ENCODE peak calls at places on chromosome 11, in four cellular contexts. One of them, this sample, is unnamed.

GRCh38 chr11:10900686-10901415 is 43.0 kb upstream of the ZBED5 start:
- DNase-seq in K562: peak
- DNase-seq in HepG2: no peak
- DNase-seq in GM12878: no peak
- DNase-seq in this sample: no peak

GRCh38 chr11:118699508-118700220 is 20.2 kb upstream of the TREH start:
- DNase-seq in K562: no peak
- DNase-seq in HepG2: peak
- DNase-seq in GM12878: no peak
- DNase-seq in this sample: no peak

GRCh38 chr11:10592331-10592730 is 23.9 kb upstream of the LYVE1 start:
- DNase-seq in K562: no peak
- DNase-seq in HepG2: no peak
- DNase-seq in GM12878: no peak
- DNase-seq in this sample: no peak

GRCh38 chr11:116793476-116794096 is 1.9 kb upstream of the APOA5 start:
- DNase-seq in K562: no peak
- DNase-seq in HepG2: no peak
- DNase-seq in GM12878: no peak
- DNase-seq in this sample: no peak

GRCh38 chr11:66970808-66971442 is 4.2 kb upstream of the C11orf86 start:
- DNase-seq in K562: peak
- DNase-seq in HepG2: peak
- DNase-seq in GM12878: no peak
- DNase-seq in this sample: no peak

GRCh38 chr11:44143987-44144909 is 48.8 kb downstream of the EXT2 start:
- DNase-seq in K562: peak
- DNase-seq in HepG2: no peak
- DNase-seq in GM12878: no peak
- DNase-seq in this sample: no peak

GRCh38 chr11:33379931-33380330 is 122.8 kb downstream of the HIPK3 start:
- DNase-seq in K562: no peak
- DNase-seq in HepG2: no peak
- DNase-seq in GM12878: no peak
- DNase-seq in this sample: no peak

GRCh38 chr11:128484172-128484571 is 103.2 kb downstream of the ETS1 start:
- DNase-seq in K562: peak
- DNase-seq in HepG2: no peak
- DNase-seq in GM12878: no peak
- DNase-seq in this sample: no peak

GRCh38 chr11:39435641-39436040 is 2023.8 kb downstream of the LRRC4C start:
- DNase-seq in K562: no peak
- DNase-seq in HepG2: no peak
- DNase-seq in GM12878: no peak
- DNase-seq in this sample: no peak

GRCh38 chr11:125080531-125080911 is 17.4 kb downstream of the SLC37A2 start:
- DNase-seq in K562: no peak
- DNase-seq in HepG2: no peak
- DNase-seq in GM12878: no peak
- DNase-seq in this sample: no peak

GRCh38 chr11:8083088-8083395 is 2.0 kb downstream of the TUB start:
- DNase-seq in K562: no peak
- DNase-seq in HepG2: no peak
- DNase-seq in GM12878: no peak
- DNase-seq in this sample: no peak

GRCh38 chr11:19631657-19632325 is 80.8 kb upstream of the NAV2 start:
- DNase-seq in K562: no peak
- DNase-seq in HepG2: no peak
- DNase-seq in GM12878: no peak
- DNase-seq in this sample: no peak

GRCh38 chr11:47480762-47481161 is 31.8 kb upstream of the RAPSN start:
- DNase-seq in K562: no peak
- DNase-seq in HepG2: no peak
- DNase-seq in GM12878: no peak
- DNase-seq in this sample: no peak

GRCh38 chr11:92886243-92886905 is 83.1 kb upstream of the MTNR1B start:
- DNase-seq in K562: peak
- DNase-seq in HepG2: peak
- DNase-seq in GM12878: peak
- DNase-seq in this sample: peak

GRCh38 chr11:2140411-2141400 is 1.5 kb upstream of the IGF2 start:
- DNase-seq in K562: no peak
- DNase-seq in HepG2: no peak
- DNase-seq in GM12878: no peak
- DNase-seq in this sample: no peak

GRCh38 chr11:1862588-1863351 is 9.9 kb downstream of the LSP1 start:
- DNase-seq in K562: no peak
- DNase-seq in HepG2: no peak
- DNase-seq in GM12878: no peak
- DNase-seq in this sample: no peak

GRCh38 chr11:118923721-118924587 is 1.8 kb downstream of the BCL9L start:
- DNase-seq in K562: peak
- DNase-seq in HepG2: no peak
- DNase-seq in GM12878: no peak
- DNase-seq in this sample: no peak

GRCh38 chr11:28618426-28618825 is 510.2 kb downstream of the METTL15 start:
- DNase-seq in K562: no peak
- DNase-seq in HepG2: no peak
- DNase-seq in GM12878: no peak
- DNase-seq in this sample: no peak

GRCh38 chr11:617912-618682 is 2.3 kb upstream of the IRF7 start:
- DNase-seq in K562: no peak
- DNase-seq in HepG2: no peak
- DNase-seq in GM12878: no peak
- DNase-seq in this sample: no peak

GRCh38 chr11:35735903-35736302 is 73.3 kb downstream of the TRIM44 start:
- DNase-seq in K562: no peak
- DNase-seq in HepG2: no peak
- DNase-seq in GM12878: no peak
- DNase-seq in this sample: no peak

GRCh38 chr11:34426766-34427170 is 12.0 kb upstream of the CAT start:
- DNase-seq in K562: no peak
- DNase-seq in HepG2: no peak
- DNase-seq in GM12878: no peak
- DNase-seq in this sample: no peak

GRCh38 chr11:117986981-117987495 is 844 bp downstream of the IL10RA start:
- DNase-seq in K562: no peak
- DNase-seq in HepG2: no peak
- DNase-seq in GM12878: peak
- DNase-seq in this sample: no peak

GRCh38 chr11:134819026-134819425 is 407.0 kb upstream of the B3GAT1 start:
- DNase-seq in K562: peak
- DNase-seq in HepG2: no peak
- DNase-seq in GM12878: no peak
- DNase-seq in this sample: peak

GRCh38 chr11:65487467-65488272 is 11.2 kb upstream of the MALAT1 start:
- DNase-seq in K562: peak
- DNase-seq in HepG2: peak
- DNase-seq in GM12878: no peak
- DNase-seq in this sample: peak

GRCh38 chr11:122115520-122116343 is at the start of gene BLID:
- DNase-seq in K562: peak
- DNase-seq in HepG2: peak
- DNase-seq in GM12878: no peak
- DNase-seq in this sample: peak

GRCh38 chr11:101584651-101585050 is 844 bp upstream of the TRPC6 start:
- DNase-seq in K562: no peak
- DNase-seq in HepG2: no peak
- DNase-seq in GM12878: no peak
- DNase-seq in this sample: no peak

GRCh38 chr11:19931768-19932369 is 219.2 kb downstream of the NAV2 start:
- DNase-seq in K562: no peak
- DNase-seq in HepG2: no peak
- DNase-seq in GM12878: no peak
- DNase-seq in this sample: no peak

GRCh38 chr11:63804259-63804658 is 9.0 kb upstream of the SPINDOC start:
- DNase-seq in K562: no peak
- DNase-seq in HepG2: no peak
- DNase-seq in GM12878: no peak
- DNase-seq in this sample: no peak

GRCh38 chr11:112612283-112612849 is 348.9 kb upstream of the NCAM1 start:
- DNase-seq in K562: no peak
- DNase-seq in HepG2: no peak
- DNase-seq in GM12878: no peak
- DNase-seq in this sample: no peak
- TF ChIP-seq FOXK2 in K562: no peak
- TF ChIP-seq FOXK2 in HepG2: no peak
- TF ChIP-seq FOXK2 in GM12878: no peak
- TF ChIP-seq FOXK2 in this sample: no peak

DNA sequence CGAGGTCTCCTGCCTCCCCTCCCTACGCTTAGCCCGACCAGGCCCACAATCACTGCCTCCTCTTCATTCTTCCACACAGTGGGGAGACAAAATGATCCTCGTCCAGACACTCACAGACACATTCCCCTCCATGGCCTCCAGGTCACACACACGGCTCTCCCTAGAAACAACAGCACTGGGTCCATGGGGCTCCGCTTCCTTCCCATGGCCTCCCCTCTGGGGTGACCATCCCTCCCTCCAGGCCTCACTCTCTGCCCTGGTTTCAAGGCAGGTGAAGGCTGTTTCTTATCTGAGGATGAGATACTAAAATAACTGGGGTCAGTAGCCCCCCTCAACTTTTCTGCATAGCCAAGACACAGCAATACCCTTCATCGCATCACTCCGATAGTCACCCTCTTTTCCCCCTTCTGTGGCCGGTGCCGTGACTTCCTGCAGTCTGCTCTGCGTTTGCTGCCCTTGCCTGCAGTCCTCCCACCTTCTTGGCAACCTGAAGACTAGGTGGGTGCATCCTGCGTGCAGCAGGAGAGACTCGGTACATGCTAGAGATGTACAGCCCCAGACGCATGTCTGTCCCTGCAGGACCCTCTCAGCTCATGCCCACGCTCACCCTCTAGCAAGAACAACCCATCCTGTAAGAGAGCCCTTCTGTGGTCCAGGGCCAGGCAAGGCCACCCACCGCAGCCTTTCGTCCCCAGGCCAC is 55.8 kb downstream of the CD6 start:
- DNase-seq in K562: no peak
- DNase-seq in HepG2: no peak
- DNase-seq in GM12878: no peak
- DNase-seq in this sample: no peak
- TF ChIP-seq FOXK2 in K562: no peak
- TF ChIP-seq FOXK2 in HepG2: no peak
- TF ChIP-seq FOXK2 in GM12878: no peak
- TF ChIP-seq FOXK2 in this sample: no peak

GRCh38 chr11:15045209-15045608 is 28.2 kb upstream of the CALCB start:
- DNase-seq in K562: no peak
- DNase-seq in HepG2: no peak
- DNase-seq in GM12878: no peak
- DNase-seq in this sample: no peak
- TF ChIP-seq FOXK2 in K562: no peak
- TF ChIP-seq FOXK2 in HepG2: no peak
- TF ChIP-seq FOXK2 in GM12878: no peak
- TF ChIP-seq FOXK2 in this sample: no peak

GRCh38 chr11:68997124-68997994 is 15.7 kb downstream of the MRGPRF start:
- DNase-seq in K562: no peak
- DNase-seq in HepG2: no peak
- DNase-seq in GM12878: no peak
- DNase-seq in this sample: no peak
- TF ChIP-seq FOXK2 in K562: no peak
- TF ChIP-seq FOXK2 in HepG2: no peak
- TF ChIP-seq FOXK2 in GM12878: no peak
- TF ChIP-seq FOXK2 in this sample: no peak

GRCh38 chr11:76627541-76628082 is 42.9 kb downstream of the LRRC32 start:
- DNase-seq in K562: no peak
- DNase-seq in HepG2: no peak
- DNase-seq in GM12878: no peak
- DNase-seq in this sample: no peak
- TF ChIP-seq FOXK2 in K562: no peak
- TF ChIP-seq FOXK2 in HepG2: no peak
- TF ChIP-seq FOXK2 in GM12878: no peak
- TF ChIP-seq FOXK2 in this sample: no peak

GRCh38 chr11:18383388-18384156 is 10.8 kb upstream of the LDHA start:
- DNase-seq in K562: peak
- DNase-seq in HepG2: peak
- DNase-seq in GM12878: peak
- DNase-seq in this sample: peak

GRCh38 chr11:18390088-18390487 is 4.3 kb upstream of the LDHA start:
- DNase-seq in K562: no peak
- DNase-seq in HepG2: no peak
- DNase-seq in GM12878: no peak
- DNase-seq in this sample: no peak

GRCh38 chr11:18379201-18379600 is 15.2 kb upstream of the LDHA start:
- DNase-seq in K562: no peak
- DNase-seq in HepG2: no peak
- DNase-seq in GM12878: no peak
- DNase-seq in this sample: no peak

GRCh38 chr11:18384157-18384641 is 10.2 kb upstream of the LDHA start:
- DNase-seq in K562: peak
- DNase-seq in HepG2: peak
- DNase-seq in GM12878: peak
- DNase-seq in this sample: peak
- TF ChIP-seq FOXK2 in K562: peak
- TF ChIP-seq FOXK2 in HepG2: no peak
- TF ChIP-seq FOXK2 in GM12878: no peak
- TF ChIP-seq FOXK2 in this sample: no peak

GRCh38 chr11:106457727-106458126 is 380.3 kb downstream of the AASDHPPT start:
- DNase-seq in K562: no peak
- DNase-seq in HepG2: peak
- DNase-seq in GM12878: no peak
- DNase-seq in this sample: no peak

GRCh38 chr11:106459135-106459534 is 381.7 kb downstream of the AASDHPPT start:
- DNase-seq in K562: no peak
- DNase-seq in HepG2: no peak
- DNase-seq in GM12878: no peak
- DNase-seq in this sample: no peak

GRCh38 chr11:106461148-106461547 is 383.7 kb downstream of the AASDHPPT start:
- DNase-seq in K562: no peak
- DNase-seq in HepG2: no peak
- DNase-seq in GM12878: no peak
- DNase-seq in this sample: no peak

GRCh38 chr11:106461839-106462545 is 384.5 kb downstream of the AASDHPPT start:
- DNase-seq in K562: no peak
- DNase-seq in HepG2: peak
- DNase-seq in GM12878: no peak
- DNase-seq in this sample: no peak

DNA sequence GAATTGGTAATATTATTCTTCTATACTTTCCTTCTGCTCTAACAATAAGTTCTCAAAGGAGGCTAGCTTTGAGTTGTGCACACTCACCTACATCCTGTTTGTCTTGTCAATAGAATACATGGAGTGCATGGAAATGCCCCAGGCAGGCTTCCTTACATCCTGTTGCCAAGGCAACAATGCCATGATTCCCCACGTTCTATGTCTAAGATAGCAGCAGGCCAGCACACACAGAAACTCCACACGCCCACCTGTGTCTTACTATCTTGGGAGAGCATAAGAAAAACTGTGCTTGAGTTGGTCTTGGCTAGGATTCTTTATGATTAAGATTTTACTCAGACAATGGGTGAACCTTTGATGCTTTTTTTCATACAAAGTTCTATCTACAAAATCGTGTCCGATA is 379.2 kb downstream of the AASDHPPT start:
- DNase-seq in K562: no peak
- DNase-seq in HepG2: no peak
- DNase-seq in GM12878: no peak
- DNase-seq in this sample: no peak
- TF ChIP-seq FOXK2 in K562: no peak
- TF ChIP-seq FOXK2 in HepG2: no peak
- TF ChIP-seq FOXK2 in GM12878: no peak
- TF ChIP-seq FOXK2 in this sample: no peak

GRCh38 chr11:69750108-69750850 is 24.9 kb downstream of the FGF4 start:
- DNase-seq in K562: no peak
- DNase-seq in HepG2: no peak
- DNase-seq in GM12878: no peak
- DNase-seq in this sample: no peak
- TF ChIP-seq FOXK2 in K562: no peak
- TF ChIP-seq FOXK2 in HepG2: no peak
- TF ChIP-seq FOXK2 in GM12878: no peak
- TF ChIP-seq FOXK2 in this sample: no peak